ENCODE peak calls at places on chromosomes 13 and 19, in five cellular contexts. One of them, this sample, is unnamed.

GRCh38 chr19:10935371-10936059 is 6.9 kb downstream of the TIMM29 start:
- DNase-seq in iPS DF 6.9: no peak
- DNase-seq in activated CD4-positive, CD25-positive, alpha-beta regulatory T cell: no peak
- DNase-seq in EL: no peak
- DNase-seq in NCI-H1436: no peak
- DNase-seq in this sample: no peak

GRCh38 chr19:54168174-54168917 is 4.6 kb downstream of the TMC4 start:
- DNase-seq in iPS DF 6.9: no peak
- DNase-seq in EL: peak
- DNase-seq in activated CD4-positive, CD25-positive, alpha-beta regulatory T cell: peak
- DNase-seq in NCI-H1436: peak
- DNase-seq in this sample: peak

GRCh38 chr13:44393391-44393790 is 19.8 kb downstream of the SERP2 start:
- DNase-seq in iPS DF 6.9: no peak
- DNase-seq in NCI-H1436: no peak
- DNase-seq in activated CD4-positive, CD25-positive, alpha-beta regulatory T cell: no peak
- DNase-seq in EL: no peak
- DNase-seq in this sample: no peak

GRCh38 chr19:30091856-30092255 is 149.8 kb downstream of the URI1 start:
- DNase-seq in activated CD4-positive, CD25-positive, alpha-beta regulatory T cell: no peak
- DNase-seq in NCI-H1436: no peak
- DNase-seq in EL: no peak
- DNase-seq in iPS DF 6.9: no peak
- DNase-seq in this sample: no peak

GRCh38 chr13:21683034-21683733 is 12.3 kb downstream of the FGF9 start:
- DNase-seq in iPS DF 6.9: no peak
- DNase-seq in EL: peak
- DNase-seq in NCI-H1436: no peak
- DNase-seq in activated CD4-positive, CD25-positive, alpha-beta regulatory T cell: no peak
- DNase-seq in this sample: peak

GRCh38 chr13:111140562-111141105 is 25.5 kb downstream of the ARHGEF7 start:
- DNase-seq in iPS DF 6.9: no peak
- DNase-seq in NCI-H1436: no peak
- DNase-seq in activated CD4-positive, CD25-positive, alpha-beta regulatory T cell: no peak
- DNase-seq in EL: no peak
- DNase-seq in this sample: no peak

GRCh38 chr13:76968041-76968440 is 19.7 kb downstream of the ACOD1 start:
- DNase-seq in EL: no peak
- DNase-seq in NCI-H1436: no peak
- DNase-seq in activated CD4-positive, CD25-positive, alpha-beta regulatory T cell: no peak
- DNase-seq in iPS DF 6.9: no peak
- DNase-seq in this sample: peak

GRCh38 chr13:36130542-36131214 is 504 bp downstream of the DCLK1 start:
- DNase-seq in iPS DF 6.9: no peak
- DNase-seq in activated CD4-positive, CD25-positive, alpha-beta regulatory T cell: no peak
- DNase-seq in EL: no peak
- DNase-seq in NCI-H1436: no peak
- DNase-seq in this sample: peak

GRCh38 chr13:46315491-46316075 is 71.5 kb downstream of the RUBCNL start:
- DNase-seq in activated CD4-positive, CD25-positive, alpha-beta regulatory T cell: no peak
- DNase-seq in EL: no peak
- DNase-seq in iPS DF 6.9: no peak
- DNase-seq in NCI-H1436: no peak
- DNase-seq in this sample: no peak

This sample was measured in myocyte.